ENCODE peak calls at places on chromosomes 2 and 18, in seven cellular contexts. S is endothelial cell of umbilical vein, W is GM23248, Y is fibroblast of lung, D is mammary epithelial cell, F is PC-3, Q is astrocyte. U is an unnamed sample. For H3K4me1, the result is how much of the 10 kb centered on the place peaks cover.

GRCh38 chr2:68765739-68766377 is 31.2 kb downstream of the ARHGAP25 start:
- DNase-seq in S (no peak), W (no peak), Y (peak), D (no peak), F (no peak), Q (peak), U (no peak)

GRCh38 chr2:169038338-169038757 is 7.2 kb upstream of the ABCB11 start:
- DNase-seq in S (no peak), W (peak), Y (peak), D (peak), F (peak), Q (peak), U (peak)

GRCh38 chr2:70647873-70648481 is 94.4 kb upstream of the TGFA start:
- DNase-seq in S (peak), W (peak), Y (peak), D (peak), F (peak), Q (peak), U (peak)

GRCh38 chr2:172429351-172429968 is 2.1 kb downstream of the ITGA6 start:
- DNase-seq in S (no peak), W (peak), Y (peak), D (peak), F (peak), Q (no peak), U (no peak)

GRCh38 chr18:36702398-36703010 is 126.3 kb downstream of the TPGS2 start:
- DNase-seq in S (no peak), W (peak), Y (no peak), D (no peak), F (no peak), Q (no peak), U (no peak)

GRCh38 chr18:69951182-69951581 is 3.5 kb upstream of the CD226 start:
- DNase-seq in S (peak), W (peak), Y (peak), D (no peak), F (no peak), Q (peak), U (peak)

GRCh38 chr2:33372940-33373553 is 103.4 kb upstream of the RASGRP3 start:
- DNase-seq in S (peak), W (no peak), Y (peak), D (peak), F (peak), Q (peak), U (no peak)

GRCh38 chr18:55764382-55764781 is 176.4 kb upstream of the TCF4 start:
- DNase-seq in S (no peak), W (no peak), Y (no peak), D (no peak), F (no peak), Q (no peak), U (no peak)

GRCh38 chr2:203040966-203041521 is 26.4 kb downstream of the NBEAL1 start:
- DNase-seq in S (no peak), W (no peak), Y (no peak), D (no peak), F (no peak), Q (no peak), U (no peak)

GRCh38 chr2:181566643-181567042 is 90.3 kb downstream of the CERKL start:
- DNase-seq in S (no peak), W (no peak), Y (no peak), D (no peak), F (no peak), Q (no peak), U (no peak)

GRCh38 chr2:128313076-128313836 is 5.4 kb downstream of the HS6ST1 start:
- DNase-seq in S (no peak), W (peak), Y (peak), D (peak), F (peak), Q (peak), U (peak)

GRCh38 chr2:105576440-105577241 is 168.1 kb upstream of the NCK2 start:
- DNase-seq in S (peak), W (peak), Y (peak), D (peak), F (peak), Q (peak), U (peak)

GRCh38 chr18:34493566-34494358 is 216.3 kb upstream of the DTNA start:
- DNase-seq in S (peak), W (peak), Y (peak), D (peak), F (peak), Q (peak), U (peak)

GRCh38 chr2:58428286-58428552 is 187.1 kb upstream of the FANCL start:
- DNase-seq in S (no peak), W (peak), Y (peak), D (no peak), F (no peak), Q (no peak), U (peak)

GRCh38 chr2:105447476-105447875 is 48.6 kb upstream of the FHL2 start:
- DNase-seq in S (no peak), W (no peak), Y (peak), D (peak), F (peak), Q (peak), U (no peak)

GRCh38 chr2:21195326-21195725 is 71.6 kb downstream of the TDRD15 start:
- DNase-seq in S (no peak), W (no peak), Y (no peak), D (no peak), F (no peak), Q (no peak), U (no peak)

GRCh38 chr2:191959209-191959608 is 112.3 kb upstream of the CAVIN2 start:
- DNase-seq in S (peak), W (no peak), Y (no peak), D (no peak), F (no peak), Q (no peak), U (no peak)

GRCh38 chr2:41321341-41321740 is 726.5 kb upstream of the PKDCC start:
- DNase-seq in S (no peak), W (no peak), Y (no peak), D (peak), F (peak), Q (no peak), U (no peak)

GRCh38 chr2:18455256-18455862 is 105.1 kb downstream of the RDH14 start:
- DNase-seq in S (no peak), W (peak), Y (peak), D (peak), F (peak), Q (peak), U (peak)

GRCh38 chr2:70785137-70785911 is 5.1 kb downstream of the FIGLA start:
- DNase-seq in S (peak), W (peak), Y (peak), D (no peak), F (peak), Q (peak), U (no peak)

GRCh38 chr2:203775684-203776083 is 69.2 kb downstream of the CD28 start:
- DNase-seq in S (no peak), W (no peak), Y (peak), D (no peak), F (no peak), Q (no peak), U (no peak)

GRCh38 chr2:38415761-38416291 is 38.8 kb upstream of the ATL2 start:
- DNase-seq in S (no peak), W (no peak), Y (no peak), D (no peak), F (no peak), Q (no peak), U (no peak)

DNA sequence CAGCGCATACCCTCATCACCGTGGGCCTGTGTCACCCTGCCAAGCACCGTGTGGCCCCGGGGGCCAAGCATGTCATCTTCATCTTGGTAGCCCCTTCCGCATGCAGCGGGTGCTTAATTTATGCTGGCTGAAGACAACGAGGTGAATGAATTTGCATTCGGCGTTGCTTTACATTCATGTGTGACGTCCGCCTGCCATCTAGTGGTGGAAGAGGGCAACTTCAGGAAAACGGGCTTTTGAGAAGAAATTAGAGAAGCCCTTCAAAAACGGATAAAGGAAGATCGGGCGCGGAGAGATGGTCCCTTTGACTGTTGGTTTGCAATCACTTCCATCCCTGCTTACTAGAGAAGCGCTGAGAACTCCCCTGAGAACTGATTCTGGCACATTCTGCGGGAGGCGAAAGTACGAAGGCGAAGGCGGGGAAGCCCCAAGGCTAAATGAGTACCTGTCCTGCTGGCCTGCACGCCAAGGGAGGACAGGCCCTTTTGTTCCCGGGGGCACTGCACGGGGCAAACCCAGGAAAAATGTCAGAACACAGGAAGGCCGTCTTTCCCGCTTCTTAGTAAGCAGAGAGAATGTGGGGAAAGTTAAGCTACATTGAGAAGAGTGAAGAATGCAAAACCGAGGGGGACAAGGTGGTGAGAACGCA is 145.9 kb downstream of the ZNF516 start:
- DNase-seq in S (peak), W (peak), Y (peak), D (peak), F (peak), Q (peak), U (peak)
- H3K4me3 ChIP-seq in S (no peak), W (no peak), Y (no peak), D (no peak), F (peak), Q (no peak), U (no peak)

GRCh38 chr2:205764502-205764815 is 82.2 kb downstream of the NRP2 start:
- DNase-seq in S (no peak), W (no peak), Y (no peak), D (no peak), F (no peak), Q (no peak), U (no peak)

GRCh38 chr2:205763708-205764501 is 81.6 kb downstream of the NRP2 start:
- DNase-seq in S (peak), W (peak), Y (peak), D (no peak), F (no peak), Q (peak), U (peak)

GRCh38 chr2:205765147-205765546 is 82.8 kb downstream of the NRP2 start:
- DNase-seq in S (no peak), W (no peak), Y (no peak), D (no peak), F (no peak), Q (no peak), U (no peak)

GRCh38 chr2:205759732-205760516 is 77.6 kb downstream of the NRP2 start:
- DNase-seq in S (no peak), W (no peak), Y (no peak), D (no peak), F (no peak), Q (no peak), U (no peak)

GRCh38 chr2:205762883-205763282 is 80.6 kb downstream of the NRP2 start:
- DNase-seq in S (no peak), W (peak), Y (no peak), D (no peak), F (no peak), Q (no peak), U (no peak)
- H3K4me1 ChIP-seq in S (under half), W (under half), Y (under half), D (under half), F (under half), Q (under half), U (under half)

DNA sequence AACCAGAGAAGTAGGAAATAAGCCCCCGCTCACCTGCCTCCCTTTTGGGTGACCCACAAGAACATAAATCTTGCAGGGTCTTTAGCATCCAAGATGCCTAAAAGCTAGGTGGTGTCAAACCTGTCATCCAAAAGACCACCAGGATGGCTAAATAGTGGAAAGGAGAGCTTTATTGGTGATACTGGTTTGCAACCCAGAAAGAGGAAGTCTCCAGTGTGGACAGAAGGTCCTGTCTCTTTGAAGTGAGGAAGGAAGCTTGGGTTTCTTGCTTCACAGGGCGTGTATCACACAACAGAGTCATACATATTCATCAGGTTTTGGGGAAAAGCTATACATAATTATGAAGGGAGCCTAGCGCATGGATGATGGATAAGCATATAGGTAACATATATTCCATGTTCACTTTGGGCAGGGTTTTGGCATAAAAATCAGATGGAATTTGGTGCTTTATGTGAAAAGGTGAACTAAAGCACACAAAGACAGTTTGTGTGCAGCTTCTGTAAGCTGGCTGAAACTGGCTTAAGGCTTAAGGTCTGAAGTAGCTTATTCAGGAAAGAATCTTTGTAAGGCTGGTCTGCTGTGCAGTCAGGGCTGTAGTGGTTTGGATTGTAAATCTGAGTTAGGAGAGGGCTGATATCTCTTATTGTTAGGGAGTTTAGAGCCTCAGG is 102.2 kb upstream of the MSH2 start:
- DNase-seq in S (no peak), W (no peak), Y (no peak), D (no peak), F (no peak), Q (no peak), U (no peak)
- H3K9ac ChIP-seq in S (no peak), W (no peak), Y (no peak), D (no peak), F (no peak), Q (no peak), U (no peak)

GRCh38 chr2:240820607-240821428 is 799 bp upstream of the KIF1A start:
- DNase-seq in S (no peak), W (no peak), Y (no peak), D (no peak), F (no peak), Q (no peak), U (peak)
- H3K4me3 ChIP-seq in S (no peak), W (no peak), Y (no peak), D (no peak), F (no peak), Q (no peak), U (no peak)

GRCh38 chr2:101794141-101794540 is 96.6 kb downstream of the MAP4K4 start:
- DNase-seq in S (no peak), W (no peak), Y (no peak), D (no peak), F (no peak), Q (no peak), U (peak)
- H3K4me1 ChIP-seq in S (under half), W (half or more), Y (under half), D (under half), F (under half), Q (under half), U (half or more)

GRCh38 chr2:118051956-118052355 is 36.3 kb upstream of the INSIG2 start:
- DNase-seq in S (no peak), W (no peak), Y (no peak), D (no peak), F (no peak), Q (no peak), U (no peak)
- H3K9ac ChIP-seq in S (no peak), W (no peak), Y (no peak), D (no peak), F (no peak), Q (no peak), U (no peak)

DNA sequence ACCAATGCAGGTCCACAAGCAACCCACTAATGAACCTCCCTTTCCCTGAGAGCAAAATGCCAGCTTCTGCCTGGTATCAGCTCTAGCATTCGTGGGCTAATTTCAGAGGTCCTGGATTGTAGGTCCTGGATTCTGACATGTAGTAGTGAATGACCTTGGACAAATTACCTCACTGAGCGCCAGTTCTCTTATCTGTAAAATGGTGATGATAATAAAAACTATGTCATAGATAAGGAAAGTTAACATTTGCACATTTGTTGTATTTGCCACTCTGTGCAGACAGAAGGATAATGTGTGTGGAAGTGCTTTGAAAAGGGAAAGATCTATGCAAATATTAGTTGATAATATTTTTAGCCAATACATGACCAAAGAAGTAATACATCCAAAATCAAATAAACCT is 4.1 kb upstream of the TET3 start:
- DNase-seq in S (no peak), W (no peak), Y (no peak), D (no peak), F (no peak), Q (no peak), U (no peak)
- H3K4me3 ChIP-seq in S (no peak), W (peak), Y (peak), D (peak), F (peak), Q (no peak), U (no peak)

GRCh38 chr2:24342110-24342910 is 18.0 kb downstream of the ITSN2 start:
- DNase-seq in S (no peak), W (no peak), Y (peak), D (no peak), F (no peak), Q (peak), U (peak)
- H3K4me1 ChIP-seq in S (under half), W (under half), Y (under half), D (under half), F (under half), Q (under half), U (under half)

GRCh38 chr2:127078028-127078427 is 28.9 kb downstream of the BIN1 start:
- DNase-seq in S (no peak), W (no peak), Y (no peak), D (no peak), F (no peak), Q (no peak), U (no peak)

GRCh38 chr2:127080226-127080940 is 26.6 kb downstream of the BIN1 start:
- DNase-seq in S (no peak), W (no peak), Y (no peak), D (no peak), F (no peak), Q (no peak), U (no peak)

GRCh38 chr2:127078691-127079270 is 28.2 kb downstream of the BIN1 start:
- DNase-seq in S (no peak), W (no peak), Y (no peak), D (no peak), F (no peak), Q (no peak), U (no peak)

GRCh38 chr2:127080941-127081769 is 25.8 kb downstream of the BIN1 start:
- DNase-seq in S (no peak), W (no peak), Y (peak), D (no peak), F (no peak), Q (no peak), U (no peak)

DNA sequence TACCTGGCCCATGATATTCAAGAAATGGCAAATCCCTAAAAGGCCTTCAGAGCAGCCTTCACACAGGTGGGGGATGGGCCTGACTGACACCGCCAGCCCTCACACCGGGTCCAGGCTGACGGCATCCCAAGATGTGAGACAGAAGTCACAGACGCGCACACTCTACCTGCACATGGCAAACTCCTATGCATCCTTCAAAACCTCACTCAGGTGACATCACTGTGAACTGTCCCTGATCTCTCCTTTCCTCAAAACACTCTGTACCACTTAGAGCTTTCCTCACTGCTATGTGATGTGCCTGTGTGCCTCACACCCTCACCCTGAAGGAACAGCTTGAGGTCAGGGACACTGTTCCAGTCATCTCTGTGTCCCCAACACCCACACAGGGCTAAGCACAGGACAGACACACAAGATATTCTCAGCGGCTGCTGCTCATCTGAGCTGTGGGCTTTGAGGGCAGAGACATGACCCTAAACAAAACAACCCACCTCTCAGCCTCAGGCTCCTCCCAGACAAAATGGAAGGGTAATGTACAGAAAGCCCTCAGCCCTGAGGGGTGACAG is 27.5 kb downstream of the BIN1 start:
- DNase-seq in S (no peak), W (no peak), Y (no peak), D (no peak), F (no peak), Q (no peak), U (no peak)
- H3K9ac ChIP-seq in S (no peak), W (no peak), Y (no peak), D (no peak), F (no peak), Q (no peak), U (no peak)

GRCh38 chr2:224085811-224086210 is 46.7 kb upstream of the SERPINE2 start:
- DNase-seq in S (no peak), W (peak), Y (peak), D (no peak), F (no peak), Q (no peak), U (no peak)
- H3K4me3 ChIP-seq in S (no peak), W (peak), Y (no peak), D (no peak), F (peak), Q (no peak), U (peak)